ENCODE peak calls at places on chromosomes 7 and 10, in five cellular contexts. G is GM23338, A is breast epithelium, Q is stomach, U is endothelial cell of umbilical vein. I is an unnamed sample.

GRCh38 chr10:43680035-43680434 is 31.4 kb upstream of the ZNF32 start:
- DNase-seq in G (no peak), A (no peak), Q (no peak), U (no peak), I (no peak)

GRCh38 chr7:77327067-77327931 is 88.8 kb downstream of the GSAP start:
- DNase-seq in G (no peak), A (no peak), Q (peak; percentile 32), U (peak; percentile 21), I (no peak)

GRCh38 chr7:145082366-145083240 is 246.8 kb upstream of the TPK1 start:
- DNase-seq in G (peak; percentile 10), A (no peak), Q (no peak), U (no peak), I (no peak)

GRCh38 chr10:88783734-88784133 is 18.8 kb upstream of the LIPM start:
- DNase-seq in G (no peak), A (no peak), Q (no peak), U (no peak), I (no peak)

GRCh38 chr7:41785265-41785664 is 82.4 kb upstream of the INHBA start:
- DNase-seq in G (no peak), A (no peak), Q (no peak), U (no peak), I (no peak)

GRCh38 chr10:7378602-7379403 is 32.0 kb downstream of the SFMBT2 start:
- DNase-seq in G (no peak), A (no peak), Q (no peak), U (no peak), I (no peak)

GRCh38 chr10:7345717-7346116 is 65.1 kb downstream of the SFMBT2 start:
- DNase-seq in G (no peak), A (no peak), Q (no peak), U (no peak), I (no peak)

GRCh38 chr7:32941181-32941995 is 15.9 kb upstream of the FKBP9 start:
- DNase-seq in G (peak; percentile 77), A (no peak), Q (no peak), U (peak; percentile 31), I (no peak)

GRCh38 chr10:58734116-58734515 is 221.4 kb downstream of the BICC1 start:
- DNase-seq in G (peak; percentile 21), A (no peak), Q (no peak), U (no peak), I (no peak)

GRCh38 chr10:71598673-71599072 is 120.9 kb downstream of the C10orf105 start:
- DNase-seq in G (no peak), A (no peak), Q (peak; percentile 42), U (no peak), I (no peak)

GRCh38 chr7:149220534-149220933 is 18.9 kb upstream of the ZNF212 start:
- DNase-seq in G (no peak), A (no peak), Q (no peak), U (no peak), I (no peak)

GRCh38 chr10:11424456-11425287 is 186.8 kb downstream of the USP6NL start:
- DNase-seq in G (peak; percentile 87), A (no peak), Q (peak; percentile 54), U (peak; percentile 56), I (no peak)

GRCh38 chr10:5627486-5628044 is 38.8 kb downstream of the ASB13 start:
- DNase-seq in G (no peak), A (no peak), Q (no peak), U (no peak), I (no peak)

GRCh38 chr10:133035952-133036351 is 51.8 kb upstream of the ADGRA1 start:
- DNase-seq in G (no peak), A (no peak), Q (no peak), U (no peak), I (no peak)
- H3K4me1 ChIP-seq in G (no peaks in the 10 kb centered on the region), A (no peaks in the 10 kb centered on the region), Q (no peaks in the 10 kb centered on the region), U (no peaks in the 10 kb centered on the region), I (no peaks in the 10 kb centered on the region)

GRCh38 chr7:25750738-25751529 is 401.1 kb upstream of the NFE2L3 start:
- DNase-seq in G (no peak), A (no peak), Q (no peak), U (peak; percentile 5), I (no peak)
- TF ChIP-seq POLR2AphosphoS5 in G (no peak), A (no peak), Q (no peak), U (no peak), I (no peak)

DNA sequence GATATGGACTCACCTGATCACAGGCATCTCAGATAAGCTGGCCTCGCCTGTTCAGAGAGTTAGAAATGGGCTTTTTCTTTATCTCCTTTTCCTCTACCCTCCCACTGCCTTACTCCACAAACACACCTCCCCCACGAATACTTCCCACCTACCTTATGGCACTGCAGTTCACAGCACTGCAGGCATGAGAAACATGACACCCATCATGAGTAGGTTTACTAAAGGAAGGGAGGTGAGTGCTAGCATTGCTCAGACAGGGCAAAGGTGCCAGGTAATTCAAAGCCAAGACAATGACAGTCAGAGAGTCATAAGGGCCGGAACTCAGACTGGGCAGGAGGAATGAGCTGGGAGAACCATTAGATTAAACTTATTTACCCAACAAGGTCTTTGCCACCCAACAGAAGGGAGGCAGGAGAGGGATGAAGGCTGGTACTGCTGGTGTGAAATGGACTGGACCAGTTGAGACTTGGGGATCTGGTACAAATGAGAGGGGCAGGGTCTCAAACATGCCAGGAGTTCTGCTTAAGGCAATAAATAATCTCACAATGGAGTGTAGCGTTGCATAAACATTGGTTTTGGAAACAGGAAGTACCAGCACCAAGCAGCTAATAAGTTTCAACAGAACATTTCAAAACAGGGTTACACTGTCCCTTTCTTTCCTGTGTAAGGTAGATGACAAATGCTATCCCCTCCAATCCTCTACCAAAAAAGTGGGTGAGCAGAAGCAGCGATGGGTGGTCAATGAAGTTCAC is 220.4 kb downstream of the FAM107B start:
- DNase-seq in G (peak; percentile 34), A (no peak), Q (peak; percentile 59), U (peak; percentile 51), I (no peak)
- H3K4me1 ChIP-seq in G (peaks cover 28% of the 10 kb centered on the region), A (no peaks in the 10 kb centered on the region), Q (peaks cover 77% of the 10 kb centered on the region), U (peaks cover 52% of the 10 kb centered on the region), I (peaks cover 63% of the 10 kb centered on the region)

DNA sequence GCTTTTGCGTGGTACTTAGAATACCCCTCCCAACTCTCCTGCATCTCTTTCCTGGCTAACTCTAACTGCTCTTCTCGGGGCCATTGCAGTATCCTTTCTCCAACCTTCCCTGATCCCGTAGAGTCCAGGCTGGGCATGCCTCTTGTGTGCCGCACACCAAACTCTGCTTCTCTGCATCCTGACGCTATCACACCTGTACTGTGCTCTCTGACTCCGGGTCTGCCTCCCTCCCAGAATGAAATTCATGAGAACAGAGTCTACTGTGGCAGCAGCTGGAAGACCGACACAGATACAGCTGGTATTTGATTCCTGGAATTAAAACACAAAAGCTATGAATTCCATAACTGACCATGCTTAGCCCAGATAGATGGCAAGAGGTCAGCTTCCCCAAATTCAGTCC is 60.9 kb downstream of the C10orf67 start:
- DNase-seq in G (no peak), A (no peak), Q (no peak), U (no peak), I (no peak)
- TF ChIP-seq POLR2AphosphoS5 in G (no peak), A (no peak), Q (no peak), U (no peak), I (no peak)

DNA sequence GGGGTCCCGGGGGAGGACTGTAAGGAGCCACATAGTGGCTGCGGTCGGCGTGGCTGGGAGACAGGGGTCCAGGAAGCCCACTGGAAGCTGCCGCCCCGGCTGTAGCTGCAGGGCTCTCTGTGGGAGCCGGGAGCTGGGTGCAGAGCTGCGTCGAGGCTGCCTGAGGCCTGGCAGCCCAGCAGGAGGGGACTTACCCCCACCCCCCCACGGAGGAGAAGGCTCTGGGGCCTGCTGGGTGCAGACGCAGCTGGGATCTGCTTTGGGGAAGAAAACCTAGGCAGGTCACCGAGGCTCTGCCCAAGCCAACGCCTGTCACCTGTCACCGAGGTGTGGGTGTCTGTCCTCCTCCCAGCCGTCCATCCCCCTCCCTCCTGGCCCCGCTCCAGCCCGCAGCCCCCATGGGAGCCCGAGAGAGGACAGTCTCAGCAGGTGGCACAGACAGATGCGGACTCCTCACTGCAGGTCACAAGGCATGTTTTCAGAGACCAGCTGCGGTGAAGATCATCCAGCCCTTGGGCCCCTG is 25.2 kb downstream of the PWWP2B start:
- DNase-seq in G (no peak), A (no peak), Q (no peak), U (no peak), I (peak; percentile 92)
- H3K4me1 ChIP-seq in G (peaks cover 15% of the 10 kb centered on the region), A (no peaks in the 10 kb centered on the region), Q (peaks cover 72% of the 10 kb centered on the region), U (peaks cover 15% of the 10 kb centered on the region), I (peaks cover 71% of the 10 kb centered on the region)

DNA sequence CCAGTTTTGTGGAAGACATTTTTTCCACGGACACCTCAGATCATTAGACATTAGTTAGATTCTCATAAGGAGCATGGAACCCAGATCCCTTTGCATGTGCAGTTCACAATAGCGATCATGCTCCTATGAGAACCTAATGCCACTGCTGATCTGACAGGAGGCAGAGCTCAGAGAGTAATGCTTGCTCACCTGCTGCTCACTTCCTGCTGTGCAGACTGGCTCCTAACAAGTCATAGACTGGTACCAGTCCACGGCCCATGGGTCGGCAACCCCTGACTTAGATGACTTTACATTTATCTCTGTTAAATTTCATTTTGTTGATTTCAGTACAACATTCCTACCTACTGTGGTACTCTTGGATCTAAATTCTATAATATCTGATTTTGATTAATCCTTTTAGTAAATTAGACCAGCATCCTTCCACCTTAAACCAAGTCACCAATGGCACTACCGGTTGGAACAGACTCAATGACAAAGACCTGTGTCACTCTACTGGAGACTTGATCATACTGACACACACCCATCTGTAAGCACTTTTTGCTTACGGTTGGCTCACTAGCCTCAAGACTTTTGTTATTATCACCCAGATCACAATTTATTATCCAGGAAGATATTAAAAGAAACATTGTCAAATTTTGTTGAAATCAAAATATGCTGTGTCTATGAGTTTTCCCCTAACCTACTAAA is 8.0 kb upstream of the CCDC71L start:
- DNase-seq in G (no peak), A (no peak), Q (no peak), U (no peak), I (no peak)
- TF ChIP-seq POLR2AphosphoS5 in G (no peak), A (no peak), Q (no peak), U (no peak), I (no peak)

DNA sequence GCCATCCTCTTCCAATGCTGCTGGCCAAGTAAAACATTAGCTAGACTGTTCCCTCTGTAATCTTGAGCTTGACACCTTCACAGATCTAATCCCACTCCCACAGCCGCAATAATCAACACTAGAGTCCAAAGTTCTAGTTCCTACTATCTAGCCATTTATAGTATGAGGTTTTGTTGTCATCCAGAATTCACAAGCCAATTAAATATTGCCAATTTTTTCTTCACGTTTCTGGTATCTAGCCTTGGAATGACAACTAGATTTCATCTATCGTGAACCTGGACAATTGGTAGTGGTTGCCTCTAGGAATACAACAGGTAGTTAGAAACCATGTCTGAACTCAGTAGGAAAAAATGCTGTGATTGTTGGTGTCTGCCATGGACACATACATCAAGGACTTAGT is 10.4 kb downstream of the WASL start:
- DNase-seq in G (no peak), A (no peak), Q (no peak), U (no peak), I (no peak)
- H3K4me1 ChIP-seq in G (peaks cover 13% of the 10 kb centered on the region), A (no peaks in the 10 kb centered on the region), Q (peaks cover 63% of the 10 kb centered on the region), U (peaks cover 2% of the 10 kb centered on the region), I (peaks cover 26% of the 10 kb centered on the region)

DNA sequence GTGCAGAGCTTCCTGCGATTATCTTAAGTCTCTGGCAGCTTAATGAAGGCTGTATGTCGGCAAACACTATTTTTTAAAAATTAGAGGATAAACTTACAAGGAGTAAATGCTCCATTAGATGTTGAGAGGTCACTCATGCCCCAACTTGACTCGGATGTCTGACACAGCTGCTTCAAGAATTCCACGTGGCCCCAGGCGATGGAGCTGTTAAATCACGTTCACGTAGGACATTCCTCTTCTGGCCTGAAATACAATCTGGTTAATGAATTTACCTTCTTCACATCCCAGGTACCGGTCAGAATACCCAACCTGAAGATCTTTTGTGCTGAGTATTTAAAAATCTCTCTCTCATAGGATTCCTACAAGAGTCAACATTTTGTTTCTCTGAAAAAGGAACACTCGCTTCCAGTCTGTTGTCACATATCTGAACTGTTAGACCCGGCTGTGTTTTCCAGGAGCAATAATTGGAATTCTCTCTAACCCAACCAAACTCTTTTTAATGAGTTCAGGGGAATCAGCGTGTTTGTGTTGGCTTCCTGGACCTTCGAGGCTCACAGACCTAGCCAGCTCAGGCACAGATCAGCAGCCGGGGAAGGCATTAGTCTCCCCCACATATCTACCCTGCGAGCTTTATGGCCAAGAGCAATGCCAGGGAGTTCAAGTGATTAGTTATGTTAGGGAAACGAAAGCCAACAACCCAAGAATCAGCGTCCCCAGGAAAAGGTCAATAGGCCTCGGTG is 285.0 kb downstream of the FGFR2 start:
- DNase-seq in G (peak; percentile 24), A (peak; percentile 62), Q (peak; percentile 32), U (peak; percentile 1), I (no peak)
- TF ChIP-seq POLR2AphosphoS5 in G (no peak), A (no peak), Q (no peak), U (no peak), I (no peak)

I was measured in spleen.